ENCODE peak calls at places on chromosomes 2 and 18, in five cellular contexts. W is astrocyte of the spinal cord; C is CD8-positive, alpha-beta T cell; O is fibroblast of the aortic adventitia; E is tibial nerve. V is an unnamed sample.

GRCh38 chr2:195447353-195447975 is 209.6 kb upstream of the SLC39A10 start:
- DNase-seq in W (no peak), C (no peak), O (no peak), E (no peak), V (no peak)

GRCh38 chr2:18046017-18046416 is 167.6 kb downstream of the KCNS3 start:
- DNase-seq in W (no peak), C (no peak), O (no peak), E (no peak), V (no peak)

GRCh38 chr2:129565710-129566109 is 413.8 kb upstream of the RAB6C start:
- DNase-seq in W (no peak), C (no peak), O (no peak), E (no peak), V (no peak)

GRCh38 chr2:34747643-34748042 is 1148.5 kb upstream of the FAM98A start:
- DNase-seq in W (no peak), C (no peak), O (no peak), E (no peak), V (no peak)

GRCh38 chr2:222982010-222982908 is 69.7 kb upstream of the KCNE4 start:
- DNase-seq in W (peak), C (no peak), O (peak), E (peak), V (peak)

GRCh38 chr18:42156266-42156665 is 201.2 kb downstream of the PIK3C3 start:
- DNase-seq in W (peak), C (no peak), O (no peak), E (no peak), V (no peak)

GRCh38 chr2:81060971-81061370 is 756.4 kb upstream of the LRRTM1 start:
- DNase-seq in W (no peak), C (no peak), O (no peak), E (no peak), V (no peak)

GRCh38 chr2:97728091-97728596 is 14.8 kb downstream of the ZAP70 start:
- DNase-seq in W (no peak), C (no peak), O (peak), E (no peak), V (peak)

GRCh38 chr2:225771691-225772090 is 372.2 kb downstream of the NYAP2 start:
- DNase-seq in W (no peak), C (no peak), O (no peak), E (no peak), V (no peak)

GRCh38 chr2:209556354-209556961 is 132.6 kb downstream of the MAP2 start:
- DNase-seq in W (peak), C (no peak), O (peak), E (no peak), V (peak)

GRCh38 chr2:157785200-157785599 is 90.9 kb downstream of the ACVR1 start:
- DNase-seq in W (no peak), C (no peak), O (peak), E (no peak), V (peak)

GRCh38 chr2:75241696-75242095 is 42.4 kb upstream of the TACR1 start:
- DNase-seq in W (peak), C (no peak), O (peak), E (no peak), V (peak)
- TF ChIP-seq CTCF in W (peak), C (no peak), O (no peak), E (no peak), V (peak)

DNA sequence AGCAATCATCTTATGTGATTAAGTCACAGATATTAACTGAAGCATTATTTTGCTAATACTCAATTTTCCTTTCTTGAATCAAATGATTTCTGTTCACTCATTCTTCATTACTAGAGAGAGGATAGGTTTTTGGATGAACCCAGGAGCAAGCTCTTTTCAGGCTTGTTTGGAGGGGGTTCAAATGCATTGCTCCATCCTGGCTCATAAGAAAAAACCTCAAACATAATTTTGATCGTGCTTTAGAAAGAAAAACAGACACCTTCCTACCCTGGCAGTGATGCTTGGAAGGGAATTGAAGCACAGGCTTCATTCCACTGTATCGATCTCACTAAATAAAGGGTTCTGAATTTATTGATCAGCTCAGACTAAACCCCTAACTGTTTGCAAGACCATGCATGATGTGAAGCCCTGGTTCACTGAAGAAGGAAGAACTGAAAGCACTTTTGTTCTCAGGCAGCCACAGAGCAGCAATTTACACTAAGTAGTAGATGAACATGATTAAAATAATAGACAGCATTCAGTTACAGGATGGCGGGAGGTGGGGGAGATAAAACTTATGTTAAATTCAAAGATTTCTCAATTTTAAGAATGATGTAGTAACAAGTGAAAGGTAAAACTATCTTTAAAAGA is 53.4 kb downstream of the CDH2 start:
- DNase-seq in W (no peak), C (no peak), O (peak), E (no peak), V (peak)
- H3K4me3 ChIP-seq in W (no peak), C (no peak), O (peak), E (no peak), V (no peak)

DNA sequence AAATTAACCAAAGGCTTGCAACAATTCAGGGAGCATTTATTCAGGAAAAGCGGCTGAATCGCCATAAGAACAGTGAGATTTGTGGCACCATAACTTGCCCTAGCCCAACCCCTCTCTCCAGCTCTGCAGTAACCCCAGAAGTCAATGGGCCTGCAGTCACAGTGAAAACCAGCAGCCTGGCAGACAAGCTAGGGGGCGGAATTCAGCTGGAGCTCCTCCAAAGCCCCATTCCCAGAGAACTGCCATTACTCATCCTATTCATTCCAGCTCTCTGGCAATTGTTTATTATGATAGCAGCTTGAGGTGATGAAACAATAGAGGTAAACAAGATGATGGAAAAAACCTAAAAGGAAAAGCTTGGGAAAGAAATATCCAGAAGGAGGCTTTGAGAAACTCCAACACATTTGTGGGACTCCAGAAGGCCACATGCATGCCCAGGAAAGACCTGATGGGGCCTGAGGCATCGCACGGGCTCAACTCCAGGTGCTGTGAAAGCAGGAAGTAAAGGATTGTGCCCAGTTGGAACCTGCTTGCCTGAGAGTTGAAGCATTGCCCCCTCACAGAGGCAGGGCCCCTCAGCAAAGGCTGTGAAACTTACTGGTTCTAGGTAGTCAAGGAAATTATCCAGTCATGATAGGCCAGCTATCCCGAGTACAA is 126.8 kb downstream of the TWIST2 start:
- DNase-seq in W (peak), C (no peak), O (peak), E (no peak), V (peak)
- TF ChIP-seq CTCF in W (peak), C (no peak), O (peak), E (no peak), V (peak)

DNA sequence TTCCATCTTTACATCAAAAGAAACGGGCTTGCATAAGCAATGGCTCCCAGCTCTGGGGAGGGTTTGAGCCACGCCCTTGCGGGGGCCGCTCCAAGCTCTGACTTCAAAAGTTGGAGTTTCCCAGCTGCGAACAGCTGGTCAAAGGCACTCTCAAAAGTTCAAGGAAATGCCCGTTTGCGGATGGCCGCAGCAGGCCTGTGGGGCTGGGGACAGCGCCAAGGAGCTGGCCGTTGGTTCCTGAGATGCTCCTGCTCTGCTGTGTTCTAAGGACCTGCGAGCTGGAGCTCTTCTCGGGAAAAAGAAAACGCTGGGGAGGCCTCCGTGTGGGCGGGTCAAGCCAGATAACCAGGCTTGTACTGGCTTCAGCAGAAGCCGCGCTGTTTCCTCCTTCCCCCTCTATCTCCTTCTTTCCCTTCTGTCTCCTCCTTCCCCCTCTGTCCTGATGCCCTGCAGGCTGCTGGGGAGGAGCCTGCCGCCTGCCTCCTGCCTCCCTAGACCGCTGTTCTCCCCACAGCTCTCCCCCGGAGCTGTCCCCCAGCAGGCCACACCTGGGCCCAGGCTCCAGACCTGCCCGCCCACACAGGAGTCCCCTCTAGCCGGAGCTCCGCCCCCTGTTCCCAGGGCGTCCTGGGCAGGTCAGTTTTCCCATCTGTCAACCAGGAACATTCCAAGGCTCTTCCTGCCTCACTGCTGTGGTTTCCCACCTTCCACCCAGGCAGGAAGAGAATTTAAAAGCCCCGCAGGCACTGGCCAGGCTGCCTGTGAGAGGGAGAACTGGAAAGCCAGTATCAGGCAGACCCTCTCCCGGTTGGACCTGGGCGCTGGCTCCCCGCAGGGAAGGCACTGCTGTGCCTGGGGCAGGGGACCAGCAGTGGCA is 14.1 kb downstream of the KLF11 start:
- DNase-seq in W (peak), C (no peak), O (peak), E (no peak), V (peak)
- H3K4me3 ChIP-seq in W (no peak), C (no peak), O (peak), E (no peak), V (peak)

GRCh38 chr2:73069041-73069854 is 2.3 kb downstream of the SFXN5 start:
- DNase-seq in W (peak), C (no peak), O (peak), E (no peak), V (no peak)
- TF ChIP-seq CTCF in W (no peak), C (no peak), O (no peak), E (no peak), V (no peak)

GRCh38 chr2:105792561-105792960 is 47.8 kb downstream of the NCK2 start:
- DNase-seq in W (no peak), C (no peak), O (no peak), E (no peak), V (no peak)
- H3K4me3 ChIP-seq in W (no peak), C (no peak), O (no peak), E (no peak), V (no peak)

GRCh38 chr2:101612019-101612418 is 85.5 kb upstream of the MAP4K4 start:
- DNase-seq in W (no peak), C (peak), O (no peak), E (no peak), V (no peak)

GRCh38 chr2:101616411-101616810 is 81.1 kb upstream of the MAP4K4 start:
- DNase-seq in W (peak), C (no peak), O (no peak), E (no peak), V (peak)

GRCh38 chr2:101614127-101614759 is 83.3 kb upstream of the MAP4K4 start:
- DNase-seq in W (no peak), C (no peak), O (no peak), E (no peak), V (no peak)

GRCh38 chr2:101610750-101611315 is 86.7 kb upstream of the MAP4K4 start:
- DNase-seq in W (no peak), C (peak), O (no peak), E (no peak), V (no peak)

GRCh38 chr2:101613073-101613704 is 84.3 kb upstream of the MAP4K4 start:
- DNase-seq in W (no peak), C (no peak), O (no peak), E (no peak), V (no peak)
- TF ChIP-seq CTCF in W (no peak), C (no peak), O (no peak), E (no peak), V (no peak)

GRCh38 chr2:212843409-212844199 is 305.0 kb upstream of the ERBB4 start:
- DNase-seq in W (peak), C (no peak), O (peak), E (no peak), V (peak)
- H3K4me3 ChIP-seq in W (no peak), C (no peak), O (no peak), E (no peak), V (peak)

GRCh38 chr18:31511098-31511497 is 13.1 kb downstream of the DSG2 start:
- DNase-seq in W (no peak), C (no peak), O (no peak), E (no peak), V (no peak)
- TF ChIP-seq CTCF in W (no peak), C (no peak), O (no peak), E (no peak), V (no peak)

GRCh38 chr2:163347982-163348842 is 387.6 kb downstream of the FIGN start:
- DNase-seq in W (peak), C (no peak), O (peak), E (peak), V (peak)
- H3K4me3 ChIP-seq in W (peak), C (no peak), O (peak), E (peak), V (peak)

V was measured in cardiac fibroblast.